ENCODE peak calls at places on chromosomes 3 and 15, in four cellular contexts. F is PC-9, J is thyroid gland, T is right cardiac atrium. S is an unnamed sample.

GRCh38 chr3:23949784-23950183 is 4.7 kb downstream of the NR1D2 start:
- DNase-seq in F (no peak), J (peak), T (peak), S (peak)

GRCh38 chr3:14989943-14990753 is 42.8 kb downstream of the NR2C2 start:
- DNase-seq in F (peak), J (peak), T (peak), S (no peak)

GRCh38 chr3:73547427-73548036 is 77.2 kb downstream of the PDZRN3 start:
- DNase-seq in F (no peak), J (no peak), T (no peak), S (no peak)

GRCh38 chr3:115836944-115837343 is 213.6 kb downstream of the GAP43 start:
- DNase-seq in F (no peak), J (no peak), T (no peak), S (no peak)

GRCh38 chr3:127985655-127986225 is 66.5 kb upstream of the SEC61A1 start:
- DNase-seq in F (no peak), J (no peak), T (no peak), S (no peak)

GRCh38 chr3:134312072-134312872 is 61.6 kb upstream of the RYK start:
- DNase-seq in F (peak), J (peak), T (peak), S (peak)

GRCh38 chr3:33364531-33365128 is 75.6 kb downstream of the UBP1 start:
- DNase-seq in F (no peak), J (no peak), T (no peak), S (no peak)

GRCh38 chr15:97902140-97902780 is 58.2 kb upstream of the ARRDC4 start:
- DNase-seq in F (peak), J (peak), T (no peak), S (no peak)

GRCh38 chr3:45321607-45322391 is 66.6 kb upstream of the LARS2 start:
- DNase-seq in F (no peak), J (no peak), T (no peak), S (no peak)

GRCh38 chr3:166125179-166125578 is 288.0 kb upstream of the BCHE start:
- DNase-seq in F (no peak), J (no peak), T (no peak), S (no peak)

GRCh38 chr3:45716790-45717336 is 27.7 kb downstream of the SACM1L start:
- DNase-seq in F (no peak), J (no peak), T (no peak), S (no peak)

GRCh38 chr3:32843504-32844321 is 25.9 kb downstream of the TRIM71 start:
- DNase-seq in F (no peak), J (no peak), T (no peak), S (no peak)

GRCh38 chr15:74995779-74996765 is 709 bp downstream of the SCAMP5 start:
- DNase-seq in F (no peak), J (peak), T (peak), S (peak)

GRCh38 chr3:141410408-141410807 is 42.1 kb downstream of the ZBTB38 start:
- DNase-seq in F (no peak), J (peak), T (peak), S (peak)

GRCh38 chr3:128787256-128788253 is 61.6 kb downstream of the RAB7A start:
- DNase-seq in F (peak), J (peak), T (no peak), S (peak)

GRCh38 chr15:51180534-51180933 is 85.8 kb upstream of the TNFAIP8L3 start:
- DNase-seq in F (no peak), J (no peak), T (no peak), S (no peak)

GRCh38 chr15:60651155-60651554 is 172.2 kb upstream of the ICE2 start:
- DNase-seq in F (no peak), J (no peak), T (no peak), S (no peak)

GRCh38 chr3:115147329-115148141 is 447 bp upstream of the ZBTB20 start:
- DNase-seq in F (peak), J (peak), T (peak), S (peak)

GRCh38 chr3:89964347-89964746 is 856.9 kb downstream of the EPHA3 start:
- DNase-seq in F (no peak), J (no peak), T (no peak), S (no peak)

GRCh38 chr3:119498188-119498987 is at the start of gene TIMMDC1:
- DNase-seq in F (peak), J (peak), T (peak), S (peak)

GRCh38 chr3:61858054-61858453 is 296.7 kb downstream of the PTPRG start:
- DNase-seq in F (no peak), J (no peak), T (no peak), S (no peak)

GRCh38 chr15:69668049-69668705 is 215.6 kb downstream of the RPLP1 start:
- DNase-seq in F (no peak), J (no peak), T (no peak), S (no peak)

GRCh38 chr3:174737966-174738365 is 121.2 kb upstream of the NAALADL2 start:
- DNase-seq in F (no peak), J (no peak), T (no peak), S (no peak)

GRCh38 chr3:65483475-65483874 is 555.2 kb downstream of the MAGI1 start:
- DNase-seq in F (peak), J (peak), T (peak), S (peak)

GRCh38 chr15:63971427-63971805 is 74.9 kb downstream of the DAPK2 start:
- DNase-seq in F (no peak), J (no peak), T (no peak), S (no peak)
- H3K4me3 ChIP-seq in F (no peak), J (no peak), T (no peak), S (no peak)

DNA sequence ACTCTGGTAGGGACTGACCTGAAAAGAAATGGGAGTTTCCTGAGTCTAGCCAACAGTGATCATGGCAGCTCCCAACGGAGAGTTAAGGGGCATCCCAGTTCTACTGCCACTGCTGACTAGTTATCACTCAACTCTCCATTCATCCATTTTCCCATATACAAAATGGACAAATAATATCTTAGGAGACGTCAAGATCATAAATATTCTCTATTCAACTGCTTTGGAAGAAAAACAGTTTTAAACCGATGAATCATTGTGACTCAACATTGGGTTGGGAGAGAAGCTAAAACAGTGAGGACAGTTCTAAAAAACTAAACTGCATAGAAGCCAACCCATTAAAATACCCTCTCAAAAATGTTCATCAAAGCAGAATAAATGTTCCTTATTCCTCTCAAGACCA is 57.6 kb upstream of the CHRM5 start:
- DNase-seq in F (no peak), J (no peak), T (no peak), S (no peak)
- H3K4me3 ChIP-seq in F (no peak), J (no peak), T (no peak), S (no peak)

GRCh38 chr3:20930034-20930433 is 744.0 kb upstream of the SGO1 start:
- DNase-seq in F (no peak), J (no peak), T (no peak), S (peak)
- H3K4me3 ChIP-seq in F (no peak), J (no peak), T (no peak), S (no peak)

DNA sequence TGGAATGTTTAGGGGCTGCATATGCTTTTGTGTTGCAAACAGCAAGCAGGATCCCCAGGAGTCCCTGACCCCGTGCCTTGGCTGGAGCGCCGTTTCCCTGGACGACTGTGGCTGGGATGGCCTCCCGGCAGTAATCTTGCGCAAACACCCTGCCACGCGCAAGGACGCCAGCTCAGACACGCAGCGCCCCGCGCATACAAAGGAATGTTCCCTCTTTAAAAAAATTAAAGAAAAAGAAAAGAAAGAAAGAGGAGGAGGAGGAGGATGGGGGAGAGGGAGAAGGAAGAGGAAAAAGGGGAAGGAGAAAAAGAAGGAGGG is 28.2 kb downstream of the ZIC4 start:
- DNase-seq in F (no peak), J (no peak), T (no peak), S (no peak)
- H3K4me3 ChIP-seq in F (no peak), J (no peak), T (no peak), S (no peak)

GRCh38 chr15:86653344-86654192 is 573.9 kb downstream of the AGBL1 start:
- DNase-seq in F (no peak), J (no peak), T (no peak), S (no peak)
- H3K4me3 ChIP-seq in F (no peak), J (no peak), T (no peak), S (no peak)

GRCh38 chr3:71456155-71456554 is 127.4 kb downstream of the FOXP1 start:
- DNase-seq in F (no peak), J (no peak), T (no peak), S (no peak)
- H3K4me3 ChIP-seq in F (no peak), J (no peak), T (no peak), S (no peak)

S was measured in body of pancreas.